ENCODE peak calls at places on chromosome 4, in six cellular contexts. G, A, W, Q, L and S are unnamed samples.

GRCh38 chr4:168832746-168833575 is 177.1 kb downstream of the CBR4 start:
- DNase-seq in G (no peak), Q (peak), A (peak), L (peak), W (no peak), S (no peak)

GRCh38 chr4:183342541-183343533 is 20.6 kb upstream of the CLDN24 start:
- DNase-seq in A (no peak), Q (peak), G (no peak), L (no peak), W (no peak), S (no peak)

GRCh38 chr4:47704693-47705325 is 133.1 kb downstream of the CORIN start:
- DNase-seq in L (peak), G (no peak), Q (peak), W (no peak), A (peak), S (peak)

GRCh38 chr4:38905657-38906398 is 38.2 kb downstream of the FAM114A1 start:
- DNase-seq in W (no peak), L (no peak), A (no peak), Q (no peak), G (no peak), S (no peak)

GRCh38 chr4:3145251-3145908 is 70.9 kb downstream of the HTT start:
- DNase-seq in L (no peak), W (no peak), Q (peak), G (no peak), A (no peak), S (no peak)

GRCh38 chr4:165631208-165631894 is 241.7 kb upstream of the TLL1 start:
- DNase-seq in W (no peak), L (no peak), A (no peak), Q (peak), G (no peak), S (no peak)

GRCh38 chr4:145663194-145663593 is 16.8 kb upstream of the C4orf51 start:
- DNase-seq in W (no peak), A (no peak), L (no peak), Q (no peak), G (no peak), S (no peak)

GRCh38 chr4:113406723-113407016 is 354.9 kb downstream of the CAMK2D start:
- DNase-seq in Q (no peak), A (no peak), W (no peak), G (no peak), L (no peak), S (no peak)

GRCh38 chr4:182280439-182281111 is 37.4 kb downstream of the TENM3 start:
- DNase-seq in G (no peak), W (no peak), Q (peak), A (no peak), L (peak), S (no peak)

GRCh38 chr4:6561706-6562371 is 13.2 kb upstream of the MAN2B2 start:
- DNase-seq in A (no peak), G (no peak), Q (peak), W (no peak), L (no peak), S (no peak)

GRCh38 chr4:187135878-187136277 is 412.2 kb upstream of the FAT1 start:
- DNase-seq in G (no peak), A (no peak), L (no peak), W (no peak), Q (no peak), S (no peak)

GRCh38 chr4:161546902-161547301 is 616.9 kb downstream of the FSTL5 start:
- DNase-seq in W (no peak), G (no peak), L (no peak), Q (peak), A (no peak), S (no peak)

GRCh38 chr4:101527186-101527585 is 179.9 kb upstream of the PPP3CA start:
- DNase-seq in W (peak), G (no peak), L (no peak), A (no peak), Q (no peak), S (no peak)

GRCh38 chr4:78131403-78131802 is 74.3 kb downstream of the FRAS1 start:
- DNase-seq in W (no peak), A (no peak), L (no peak), G (no peak), Q (peak), S (no peak)

GRCh38 chr4:8109406-8110065 is 49.1 kb downstream of the ABLIM2 start:
- DNase-seq in G (no peak), A (no peak), W (no peak), L (no peak), Q (no peak), S (no peak)

GRCh38 chr4:2417765-2418651 is at the start of gene ZFYVE28:
- DNase-seq in L (no peak), G (no peak), A (no peak), W (no peak), Q (peak), S (no peak)

GRCh38 chr4:121526509-121526908 is 145.7 kb upstream of the QRFPR start:
- DNase-seq in W (no peak), A (no peak), G (no peak), Q (no peak), L (no peak), S (no peak)

GRCh38 chr4:81919238-81919637 is 447.5 kb upstream of the RASGEF1B start:
- DNase-seq in A (no peak), W (no peak), Q (peak), G (no peak), L (no peak), S (no peak)

GRCh38 chr4:113809313-113809712 is 47.8 kb upstream of the CAMK2D start:
- DNase-seq in L (no peak), G (no peak), Q (peak), A (no peak), W (no peak), S (no peak)

GRCh38 chr4:20565075-20565721 is 135.1 kb upstream of the PACRGL start:
- DNase-seq in L (no peak), W (no peak), G (peak), Q (no peak), A (no peak), S (peak)

GRCh38 chr4:156558365-156559025 is 413.1 kb downstream of the PDGFC start:
- DNase-seq in G (no peak), Q (peak), L (no peak), A (peak), W (no peak), S (no peak)